ENCODE peak calls at places on chromosome 3, in nine cellular contexts. S is sciatic nerve; Y is NCI-H1092; A is stimulated activated CD8-positive, alpha-beta memory T cell treated with anti-CD3 and anti-CD28 coated beads, Interleukin-7, amount 100 ng/mL, for 4 hours; I is EH; Q is ascending aorta; T is substantia nigra; X is A549; E is activated CD8-positive, alpha-beta memory T cell treated with anti-CD3 and anti-CD28 coated beads for 48 hours. C is an unnamed sample.

GRCh38 chr3:134937256-134938023 is 142.4 kb downstream of the EPHB1 start:
- DNase-seq in Q (no peak), A (no peak), X (no peak), I (peak), S (no peak), T (no peak), E (no peak), Y (no peak), C (no peak)

GRCh38 chr3:191959876-191960418 is 499.0 kb downstream of the PYDC2 start:
- DNase-seq in A (no peak), T (no peak), Q (no peak), I (no peak), X (no peak), E (no peak), S (no peak), Y (no peak), C (no peak)

GRCh38 chr3:85483986-85484385 is 525.2 kb downstream of the CADM2 start:
- DNase-seq in S (no peak), E (no peak), Q (no peak), A (no peak), T (no peak), Y (no peak), I (no peak), X (no peak), C (no peak)

GRCh38 chr3:134214239-134214638 is 36.4 kb downstream of the RYK start:
- DNase-seq in T (no peak), S (no peak), Y (no peak), A (no peak), X (no peak), E (no peak), Q (no peak), I (no peak), C (no peak)

GRCh38 chr3:4897765-4898453 is 81.3 kb upstream of the BHLHE40 start:
- DNase-seq in T (no peak), Y (no peak), S (no peak), X (no peak), Q (no peak), A (no peak), E (no peak), I (no peak), C (no peak)

GRCh38 chr3:54858386-54858785 is 69.5 kb downstream of the LRTM1 start:
- DNase-seq in T (no peak), S (no peak), X (no peak), Q (no peak), A (no peak), I (peak), E (no peak), Y (no peak), C (no peak)

GRCh38 chr3:40546811-40547210 is 22.1 kb downstream of the ZNF621 start:
- DNase-seq in Y (no peak), Q (no peak), I (peak), S (no peak), X (peak), T (no peak), A (no peak), E (no peak), C (no peak)

GRCh38 chr3:113136071-113136470 is 75.3 kb upstream of the BOC start:
- DNase-seq in S (no peak), Y (no peak), A (no peak), I (peak), E (no peak), Q (no peak), X (peak), T (no peak), C (peak)

GRCh38 chr3:90136468-90137191 is 1029.2 kb downstream of the EPHA3 start:
- DNase-seq in S (no peak), A (no peak), Q (no peak), T (no peak), X (no peak), I (no peak), E (no peak), Y (no peak), C (no peak)

GRCh38 chr3:53155763-53156162 is 5.2 kb upstream of the PRKCD start:
- DNase-seq in S (no peak), Y (no peak), Q (no peak), I (no peak), A (no peak), X (no peak), T (no peak), E (no peak), C (no peak)

GRCh38 chr3:40923130-40923529 is 276.2 kb upstream of the CTNNB1 start:
- DNase-seq in T (no peak), A (no peak), E (no peak), X (no peak), I (no peak), Y (no peak), Q (no peak), S (no peak), C (no peak)

GRCh38 chr3:107578091-107578490 is 55.3 kb downstream of the BBX start:
- DNase-seq in I (no peak), T (no peak), E (no peak), S (no peak), X (no peak), Y (no peak), A (no peak), Q (no peak), C (no peak)

GRCh38 chr3:67489816-67490215 is 164.6 kb downstream of the SUCLG2 start:
- DNase-seq in Y (no peak), S (no peak), X (no peak), I (peak), T (no peak), Q (no peak), A (no peak), E (no peak), C (no peak)

GRCh38 chr3:172892158-172892557 is 141.6 kb downstream of the ECT2 start:
- DNase-seq in Y (no peak), X (no peak), Q (no peak), I (peak), S (no peak), E (no peak), A (no peak), T (no peak), C (no peak)

GRCh38 chr3:147379651-147380050 is 26.7 kb downstream of the ZIC4 start:
- DNase-seq in I (no peak), Y (no peak), S (no peak), Q (no peak), E (no peak), X (no peak), A (no peak), T (no peak), C (no peak)

GRCh38 chr3:153970735-153971347 is 150.3 kb upstream of the ARHGEF26 start:
- DNase-seq in A (no peak), S (no peak), T (no peak), I (no peak), Q (no peak), E (no peak), Y (no peak), X (peak), C (no peak)

GRCh38 chr3:195160257-195160898 is 110.6 kb downstream of the XXYLT1 start:
- DNase-seq in Q (no peak), X (no peak), S (no peak), A (no peak), Y (no peak), T (no peak), E (no peak), I (peak), C (no peak)

GRCh38 chr3:101849714-101850326 is 506 bp downstream of the NFKBIZ start:
- DNase-seq in A (peak), T (peak), S (peak), X (peak), E (peak), Q (no peak), Y (no peak), I (peak), C (peak)

GRCh38 chr3:42980209-42980608 is 1.1 kb downstream of the GASK1A start:
- DNase-seq in Q (no peak), T (no peak), Y (no peak), A (no peak), X (no peak), S (no peak), I (no peak), E (no peak), C (no peak)

GRCh38 chr3:65961733-65962132 is 77.0 kb downstream of the MAGI1 start:
- DNase-seq in Q (no peak), S (no peak), A (no peak), T (no peak), Y (no peak), X (no peak), I (no peak), E (no peak), C (no peak)

GRCh38 chr3:159102001-159102400 is 300.1 kb downstream of the MFSD1 start:
- DNase-seq in X (no peak), T (no peak), Q (no peak), A (no peak), Y (no peak), E (no peak), I (no peak), S (no peak), C (no peak)

GRCh38 chr3:105228696-105229095 is 138.0 kb upstream of the ALCAM start:
- DNase-seq in I (no peak), Y (no peak), Q (no peak), T (no peak), A (no peak), S (no peak), X (no peak), E (no peak), C (no peak)

GRCh38 chr3:60877188-60877587 is 374.1 kb downstream of the FHIT start:
- DNase-seq in I (no peak), S (no peak), X (no peak), A (no peak), E (no peak), Q (no peak), T (no peak), Y (no peak), C (no peak)

GRCh38 chr3:38227989-38228388 is 37.6 kb upstream of the SLC22A13 start:
- DNase-seq in X (peak), S (no peak), I (peak), E (no peak), T (no peak), Q (no peak), A (no peak), Y (no peak), C (no peak)

GRCh38 chr3:133123636-133124035 is 85.4 kb downstream of the TMEM108 start:
- DNase-seq in Y (no peak), Q (no peak), I (no peak), A (no peak), X (no peak), T (no peak), S (no peak), E (no peak), C (no peak)

GRCh38 chr3:143629726-143630125 is 218.5 kb downstream of the SLC9A9 start:
- DNase-seq in I (no peak), X (no peak), S (no peak), T (no peak), Q (no peak), E (no peak), Y (no peak), A (no peak), C (no peak)